ENCODE peak calls at places on chromosomes 2 and 18, in nine cellular contexts. Y is gastrocnemius medialis, U is heart left ventricle, G is right lobe of liver, F is body of pancreas, N is HCT116, V is HepG2, Q is K562, B is GM12878. S is an unnamed sample. For H3K4me1, the result is how much of the 10 kb centered on the place peaks cover.

GRCh38 chr2:209259767-209260166 is 164.1 kb upstream of the MAP2 start:
- ATAC-seq in F (no peak), Q (no peak), U (no peak), V (peak), G (no peak), B (no peak), N (no peak), Y (no peak), S (no peak)

GRCh38 chr2:224669449-224669848 is 46.7 kb downstream of the CCDC195 start:
- ATAC-seq in Y (no peak), N (no peak), V (no peak), U (no peak), B (no peak), Q (no peak), F (no peak), G (no peak), S (no peak)

GRCh38 chr18:38496222-38496810 is 930.7 kb upstream of the CELF4 start:
- ATAC-seq in Q (no peak), N (no peak), B (no peak), F (no peak), Y (no peak), V (no peak), U (no peak), G (no peak), S (no peak)

GRCh38 chr18:48186084-48186798 is 222.9 kb downstream of the ZBTB7C start:
- ATAC-seq in B (no peak), V (no peak), Q (no peak), Y (no peak), N (no peak), G (peak), U (peak), F (no peak), S (peak)

GRCh38 chr2:28424799-28425492 is 32.3 kb downstream of the FOSL2 start:
- ATAC-seq in F (no peak), Y (no peak), V (no peak), G (no peak), U (no peak), B (no peak), N (no peak), Q (no peak), S (no peak)

GRCh38 chr18:59665057-59666007 is 31.9 kb downstream of the CCBE1 start:
- ATAC-seq in N (no peak), Q (no peak), U (no peak), F (no peak), B (no peak), Y (no peak), V (no peak), G (no peak), S (no peak)

GRCh38 chr18:3898866-3899613 is 449.1 kb downstream of the TGIF1 start:
- ATAC-seq in U (no peak), N (no peak), B (no peak), F (no peak), Q (no peak), V (no peak), G (no peak), Y (no peak), S (no peak)

GRCh38 chr2:152407204-152407721 is 72.3 kb downstream of the FMNL2 start:
- ATAC-seq in F (no peak), G (peak), Y (peak), N (peak), U (peak), Q (peak), B (peak), V (no peak), S (no peak)

GRCh38 chr2:123532999-123533398 is 492.1 kb upstream of the CNTNAP5 start:
- ATAC-seq in Y (no peak), V (no peak), U (no peak), N (no peak), G (no peak), F (no peak), B (no peak), Q (no peak), S (no peak)

GRCh38 chr2:148971547-148971946 is 67.0 kb upstream of the LYPD6B start:
- ATAC-seq in Y (no peak), N (no peak), U (no peak), F (no peak), G (no peak), Q (no peak), B (peak), V (no peak), S (no peak)

GRCh38 chr2:9968940-9969497 is 17.5 kb downstream of the GRHL1 start:
- ATAC-seq in V (no peak), Q (no peak), B (no peak), U (no peak), N (no peak), Y (no peak), G (no peak), F (no peak), S (no peak)

GRCh38 chr18:59055345-59056032 is 84.2 kb upstream of the SEC11C start:
- ATAC-seq in F (no peak), B (no peak), N (peak), V (no peak), U (no peak), Y (no peak), G (no peak), Q (no peak), S (no peak)

GRCh38 chr2:218745559-218746469 is 35.2 kb downstream of the TTLL4 start:
- ATAC-seq in F (peak), B (no peak), G (peak), Y (no peak), U (peak), V (peak), N (peak), Q (no peak), S (peak)

GRCh38 chr2:237692601-237693079 is 65.3 kb downstream of the LRRFIP1 start:
- ATAC-seq in N (peak), Y (peak), B (peak), V (peak), U (no peak), G (peak), F (peak), Q (peak), S (no peak)

GRCh38 chr2:237689569-237690131 is 62.3 kb downstream of the LRRFIP1 start:
- ATAC-seq in Y (peak), V (no peak), Q (no peak), B (no peak), F (no peak), N (no peak), G (no peak), U (no peak), S (no peak)

GRCh38 chr2:237691908-237692600 is 64.7 kb downstream of the LRRFIP1 start:
- ATAC-seq in Y (peak), N (peak), U (peak), Q (peak), F (peak), B (peak), G (peak), V (peak), S (peak)

GRCh38 chr2:237693281-237694039 is 66.1 kb downstream of the LRRFIP1 start:
- ATAC-seq in F (peak), U (no peak), V (no peak), N (no peak), B (no peak), Y (no peak), Q (peak), G (no peak), S (no peak)

GRCh38 chr2:237691200-237691907 is 64.0 kb downstream of the LRRFIP1 start:
- ATAC-seq in B (peak), U (no peak), G (peak), N (peak), V (peak), F (peak), Q (no peak), Y (no peak), S (peak)
- H3K4me1 ChIP-seq in B (under half), U (under half), G (under half), N (under half), V (half or more), F (under half), Q (under half), Y (half or more), S (half or more)

GRCh38 chr2:200888719-200889625 is at the start of the genes NIF3L1 and PPIL3:
- ATAC-seq in U (peak), Y (peak), G (peak), F (peak), Q (peak), B (peak), V (peak), N (peak), S (peak)
- TF ChIP-seq POLR2A in U (no peak), Y (peak), G (peak), F (peak), Q (peak), B (peak), V (peak), N (peak), S (peak)

GRCh38 chr2:241939541-241939940 is 70.0 kb downstream of the RTP5 start:
- ATAC-seq in Q (no peak), N (no peak), G (no peak), B (no peak), V (no peak), Y (no peak), F (no peak), U (no peak), S (no peak)

GRCh38 chr2:241943209-241943850 is 73.8 kb downstream of the RTP5 start:
- ATAC-seq in B (no peak), G (peak), F (no peak), N (no peak), Q (no peak), Y (no peak), U (no peak), V (no peak), S (no peak)

GRCh38 chr2:241941691-241942301 is 72.3 kb downstream of the RTP5 start:
- ATAC-seq in G (peak), U (no peak), Q (no peak), V (no peak), F (no peak), B (peak), N (no peak), Y (no peak), S (peak)

GRCh38 chr2:241942416-241943208 is 73.1 kb downstream of the RTP5 start:
- ATAC-seq in U (no peak), F (no peak), V (no peak), G (no peak), N (no peak), Q (no peak), B (no peak), Y (no peak), S (no peak)

DNA sequence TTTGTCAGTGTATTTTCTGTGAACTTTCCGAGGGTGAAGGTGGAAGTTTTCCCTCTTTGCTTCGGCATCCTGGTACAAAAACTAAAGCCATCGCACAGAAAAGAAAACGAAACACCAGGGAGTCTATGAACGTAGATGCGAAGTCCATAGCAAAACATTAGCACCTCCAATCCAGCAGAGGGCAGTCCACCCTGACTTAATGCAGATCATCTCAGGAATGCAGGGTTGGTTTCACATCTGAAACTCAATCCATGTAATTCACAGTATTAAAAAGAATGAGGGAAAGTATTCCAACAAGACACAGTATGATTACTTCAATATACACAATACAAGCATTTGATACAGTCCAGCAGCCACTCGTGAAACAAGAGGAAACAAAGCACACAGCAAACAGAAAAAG is 70.8 kb downstream of the RTP5 start:
- ATAC-seq in U (no peak), F (no peak), B (no peak), N (peak), Q (no peak), V (no peak), G (no peak), Y (no peak), S (no peak)
- TF ChIP-seq CTCF in U (no peak), F (peak), B (peak), N (peak), Q (peak), V (peak), G (no peak), Y (no peak), S (peak)

GRCh38 chr2:133713049-133713580 is 144.9 kb upstream of the NCKAP5 start:
- ATAC-seq in B (no peak), U (no peak), Q (no peak), Y (no peak), G (no peak), V (no peak), F (no peak), N (no peak), S (no peak)
- H3K4me1 ChIP-seq in B (under half), U (under half), Q (under half), Y (under half), G (under half), V (under half), F (under half), N (under half), S (under half)

GRCh38 chr2:216501854-216502253 is 3.2 kb downstream of the RPL37A start:
- ATAC-seq in Q (no peak), F (no peak), B (no peak), U (no peak), N (no peak), V (no peak), Y (no peak), G (no peak), S (no peak)

GRCh38 chr2:216502776-216503629 is 4.4 kb downstream of the RPL37A start:
- ATAC-seq in U (no peak), B (no peak), Q (no peak), F (no peak), Y (no peak), N (no peak), G (no peak), V (no peak), S (no peak)

GRCh38 chr2:216505133-216506106 is 6.8 kb downstream of the RPL37A start:
- ATAC-seq in F (no peak), N (no peak), U (no peak), G (no peak), Y (no peak), Q (no peak), B (no peak), V (peak), S (no peak)

GRCh38 chr2:216503697-216504375 is 5.2 kb downstream of the RPL37A start:
- ATAC-seq in V (no peak), F (no peak), U (no peak), Q (no peak), B (no peak), G (no peak), N (no peak), Y (no peak), S (no peak)

DNA sequence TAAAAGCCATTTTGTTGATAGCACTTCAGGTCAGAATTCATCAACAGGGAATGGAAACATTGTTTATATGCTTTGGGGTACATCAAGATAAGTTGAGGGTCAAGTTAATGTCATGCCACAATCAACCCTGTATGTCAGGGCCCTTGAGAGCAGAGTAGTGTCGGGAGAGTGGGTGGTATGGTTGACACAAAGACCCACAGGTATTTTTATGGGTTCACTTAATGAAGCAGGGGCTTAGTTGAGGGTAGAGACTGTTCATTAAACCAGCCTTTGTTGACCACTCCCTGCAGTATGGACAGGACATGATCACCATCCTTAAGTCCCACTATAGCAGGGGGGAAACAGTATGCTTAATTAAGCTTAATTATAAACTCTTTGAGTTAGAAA is 5.7 kb downstream of the RPL37A start:
- ATAC-seq in V (no peak), G (no peak), Q (peak), B (peak), N (peak), F (no peak), U (no peak), Y (no peak), S (no peak)
- TF ChIP-seq POLR2A in V (no peak), G (no peak), Q (peak), B (peak), N (no peak), F (no peak), U (no peak), Y (no peak), S (no peak)

GRCh38 chr2:20350753-20351554 is at the start of gene PUM2:
- ATAC-seq in Q (peak), N (peak), V (peak), G (peak), Y (peak), B (peak), U (peak), F (peak), S (peak)
- TF ChIP-seq CTCF in Q (no peak), N (no peak), V (peak), G (no peak), Y (peak), B (no peak), U (no peak), F (peak), S (peak)

GRCh38 chr18:22951823-22952222 is 18.7 kb downstream of the RBBP8 start:
- ATAC-seq in Q (no peak), N (no peak), Y (no peak), U (no peak), F (no peak), G (no peak), B (no peak), V (no peak), S (no peak)
- H3K4me1 ChIP-seq in Q (under half), N (under half), Y (under half), U (under half), F (under half), G (under half), B (under half), V (under half), S (under half)

GRCh38 chr2:231461516-231461971 is 2.7 kb downstream of the NCL start:
- ATAC-seq in Q (no peak), V (no peak), F (no peak), Y (no peak), B (no peak), G (no peak), N (no peak), U (no peak), S (no peak)

GRCh38 chr2:231464576-231465540 is 574 bp upstream of the NCL start:
- ATAC-seq in B (peak), F (peak), U (peak), V (peak), G (peak), N (peak), Y (peak), Q (peak), S (peak)

GRCh38 chr2:231467016-231467545 is 2.8 kb upstream of the NCL start:
- ATAC-seq in N (no peak), V (no peak), Q (no peak), U (no peak), F (no peak), G (no peak), Y (no peak), B (no peak), S (no peak)

GRCh38 chr2:231462729-231463465 is 1.4 kb downstream of the NCL start:
- ATAC-seq in N (no peak), Q (no peak), F (no peak), U (no peak), V (no peak), G (no peak), Y (no peak), B (no peak), S (no peak)

GRCh38 chr2:231463698-231464575 is at the start of gene NCL:
- ATAC-seq in G (peak), V (peak), Q (peak), F (peak), N (peak), B (peak), Y (peak), U (peak), S (peak)
- TF ChIP-seq POLR2A in G (peak), V (peak), Q (peak), F (peak), N (peak), B (peak), Y (peak), U (peak), S (peak)

DNA sequence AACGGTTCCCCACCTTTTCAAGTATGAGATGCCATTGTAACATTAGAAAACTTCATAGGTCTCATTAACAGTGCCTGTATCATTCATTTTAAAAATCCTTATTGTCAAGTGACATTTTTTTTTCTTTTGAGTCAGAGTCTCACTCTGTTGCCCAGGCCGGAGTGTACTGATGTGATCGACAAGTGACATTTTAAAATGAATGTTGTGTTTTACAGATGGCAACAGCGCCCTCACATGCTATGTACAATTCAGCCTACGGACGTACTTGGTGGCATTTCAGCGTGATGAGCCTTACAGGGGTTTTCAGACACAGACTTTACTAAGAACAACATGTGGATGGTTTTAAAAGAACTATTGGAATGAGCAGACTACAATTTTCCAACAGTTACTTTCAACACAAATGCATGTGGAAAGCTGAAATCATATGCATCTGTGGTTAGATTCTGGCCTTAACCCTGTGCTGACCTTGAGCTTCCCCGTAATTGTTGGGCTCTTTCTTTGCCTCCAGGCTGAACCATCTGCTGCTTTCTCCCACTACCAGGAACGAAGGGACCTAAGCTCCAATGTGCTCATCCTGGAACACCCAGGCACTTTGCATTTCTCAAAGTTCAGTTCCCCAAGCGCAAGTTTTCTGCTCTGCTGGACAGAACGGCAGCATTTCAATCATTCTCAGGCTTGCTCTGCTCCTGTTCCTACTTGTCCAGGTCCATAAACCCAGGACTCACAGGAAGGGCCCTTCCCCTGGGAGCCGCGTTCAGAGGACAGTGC is 119.9 kb upstream of the NDUFV2 start:
- ATAC-seq in G (peak), Q (peak), Y (no peak), N (peak), V (peak), F (no peak), U (peak), B (peak), S (no peak)
- TF ChIP-seq CTCF in G (peak), Q (peak), Y (peak), N (peak), V (peak), F (peak), U (peak), B (peak), S (no peak)